ENCODE peak calls at places on chromosomes 16 and 17, in four cellular contexts. M, O, C and K are unnamed samples.

GRCh38 chr17:17900615-17901520 is 64.1 kb upstream of the SREBF1 start:
- DNase-seq in M (peak), O (no peak), C (peak), K (peak)

GRCh38 chr17:32590974-32591373 is 104.2 kb downstream of the CDK5R1 start:
- DNase-seq in M (no peak), O (no peak), C (no peak), K (no peak)

GRCh38 chr16:30874244-30874820 is 19.5 kb downstream of the BCL7C start:
- DNase-seq in C (no peak), M (no peak), O (no peak), K (peak)

GRCh38 chr16:15770512-15770911 is 86.3 kb downstream of the MYH11 start:
- DNase-seq in M (no peak), C (no peak), O (no peak), K (no peak)

GRCh38 chr17:45649796-45650195 is 134.3 kb upstream of the CRHR1 start:
- DNase-seq in M (no peak), O (no peak), C (no peak), K (no peak)

GRCh38 chr17:2511138-2511461 is 588 bp downstream of the METTL16 start:
- DNase-seq in C (no peak), O (no peak), M (no peak), K (no peak)

GRCh38 chr17:35942588-35943186 is 826 bp downstream of the LYZL6 start:
- DNase-seq in C (no peak), O (no peak), M (no peak), K (no peak)

GRCh38 chr17:250487-251300 is 69.2 kb upstream of the DOC2B start:
- DNase-seq in C (peak), M (no peak), O (no peak), K (peak)

GRCh38 chr17:82650723-82651122 is 2.5 kb upstream of the WDR45B start:
- DNase-seq in C (no peak), M (no peak), O (no peak), K (no peak)

GRCh38 chr17:74631468-74632195 is 8.1 kb upstream of the CD300E start:
- DNase-seq in C (no peak), M (peak), O (peak), K (no peak)

GRCh38 chr16:50272111-50272571 is 5.8 kb downstream of the ADCY7 start:
- DNase-seq in C (no peak), O (peak), M (no peak), K (peak)

GRCh38 chr16:49704586-49705155 is 151.2 kb downstream of the ZNF423 start:
- DNase-seq in M (no peak), O (no peak), C (no peak), K (no peak)

GRCh38 chr17:7356072-7356549 is 1.2 kb downstream of the TMEM95 start:
- DNase-seq in M (peak), O (peak), C (peak), K (peak)

GRCh38 chr17:57125866-57126265 is 40.8 kb downstream of the AKAP1 start:
- DNase-seq in O (no peak), C (no peak), M (no peak), K (no peak)

GRCh38 chr16:1310832-1311200 is 1.4 kb downstream of the UBE2I start:
- DNase-seq in O (peak), M (peak), C (no peak), K (no peak)

GRCh38 chr17:42531455-42532354 is 4.3 kb upstream of the NAGLU start:
- DNase-seq in C (peak), O (peak), M (peak), K (peak)

GRCh38 chr17:80842456-80843053 is 149.1 kb upstream of the CHMP6 start:
- DNase-seq in M (no peak), O (no peak), C (no peak), K (no peak)

GRCh38 chr16:55116165-55116894 is 185.7 kb downstream of the IRX5 start:
- DNase-seq in M (peak), O (no peak), C (no peak), K (no peak)

GRCh38 chr16:19601083-19601976 is 45.8 kb downstream of the VPS35L start:
- DNase-seq in M (peak), C (no peak), O (peak), K (no peak)

GRCh38 chr16:24890746-24891145 is 45.0 kb downstream of the SLC5A11 start:
- DNase-seq in O (no peak), M (no peak), C (no peak), K (no peak)

GRCh38 chr16:56558024-56558747 is 6.7 kb upstream of the MT4 start:
- DNase-seq in M (peak), O (no peak), C (no peak), K (no peak)

GRCh38 chr17:28975031-28975430 is 23.7 kb upstream of the PHF12 start:
- DNase-seq in C (no peak), O (no peak), M (no peak), K (no peak)

GRCh38 chr17:81128774-81129173 is 36.5 kb upstream of the PVALEF start:
- DNase-seq in M (no peak), C (no peak), O (no peak), K (no peak)

GRCh38 chr17:82967268-82968032 is 112.0 kb upstream of the METRNL start:
- DNase-seq in C (no peak), O (no peak), M (no peak), K (no peak)

GRCh38 chr16:7333326-7333725 is 681 bp downstream of the RBFOX1 start:
- DNase-seq in C (no peak), M (no peak), O (no peak), K (no peak)

GRCh38 chr17:2592974-2593845 is at the start of gene PAFAH1B1:
- DNase-seq in M (peak), O (peak), C (peak), K (peak)

GRCh38 chr17:75832164-75832651 is 12.0 kb downstream of the UNC13D start:
- DNase-seq in C (no peak), O (no peak), M (no peak), K (no peak)

GRCh38 chr17:11950771-11951519 is 46.3 kb downstream of the ZNF18 start:
- DNase-seq in C (no peak), M (no peak), O (no peak), K (no peak)

GRCh38 chr16:19520861-19521331 is 1.0 kb downstream of the GDE1 start:
- DNase-seq in M (peak), C (no peak), O (no peak), K (no peak)

GRCh38 chr17:81043725-81044427 is 8.9 kb downstream of the BAIAP2 start:
- DNase-seq in O (peak), M (no peak), C (no peak), K (no peak)

GRCh38 chr16:19415461-19415860 is 2.2 kb upstream of the TMC5 start:
- DNase-seq in M (no peak), C (no peak), O (no peak), K (no peak)

GRCh38 chr16:64864232-64864803 is 257.5 kb downstream of the CDH11 start:
- DNase-seq in O (no peak), C (no peak), M (peak), K (no peak)

GRCh38 chr16:85615014-85615851 is 2.1 kb downstream of the GSE1 start:
- DNase-seq in O (peak), M (no peak), C (peak), K (no peak)

GRCh38 chr16:4494746-4495490 is 18.7 kb downstream of the HMOX2 start:
- DNase-seq in C (no peak), O (no peak), M (peak), K (peak)

GRCh38 chr16:89646906-89647305 is 10.6 kb downstream of the CHMP1A start:
- DNase-seq in C (no peak), M (no peak), O (no peak), K (no peak)

GRCh38 chr16:18832021-18832420 is 30.7 kb upstream of the ARL6IP1 start:
- DNase-seq in C (no peak), O (no peak), M (no peak), K (no peak)

GRCh38 chr17:34251186-34251585 is 3.9 kb upstream of the CCL2 start:
- DNase-seq in M (no peak), C (no peak), O (no peak), K (no peak)

GRCh38 chr17:34249497-34249877 is 5.6 kb upstream of the CCL2 start:
- DNase-seq in M (no peak), O (no peak), C (no peak), K (peak)

GRCh38 chr17:34246436-34246835 is 8.6 kb upstream of the CCL2 start:
- DNase-seq in C (no peak), O (no peak), M (no peak), K (no peak)

GRCh38 chr17:34246872-34247271 is 8.2 kb upstream of the CCL2 start:
- DNase-seq in C (no peak), O (no peak), M (no peak), K (no peak)

GRCh38 chr17:34248807-34249496 is 6.1 kb upstream of the CCL2 start:
- DNase-seq in O (no peak), M (no peak), C (no peak), K (no peak)
- H3K4me3 ChIP-seq in O (no peak), M (no peak), C (no peak), K (no peak)

GRCh38 chr17:64505320-64506200 is 529 bp downstream of the DDX5 start:
- DNase-seq in O (peak), C (peak), M (peak), K (peak)

GRCh38 chr17:64502809-64503208 is 3.3 kb downstream of the DDX5 start:
- DNase-seq in C (no peak), O (no peak), M (no peak), K (no peak)

GRCh38 chr17:64503341-64503740 is 2.7 kb downstream of the DDX5 start:
- DNase-seq in C (no peak), O (no peak), M (no peak), K (no peak)

GRCh38 chr17:64504769-64505319 is 1.2 kb downstream of the DDX5 start:
- DNase-seq in M (peak), O (no peak), C (no peak), K (no peak)

GRCh38 chr17:64503821-64504768 is 2.0 kb downstream of the DDX5 start:
- DNase-seq in M (peak), C (no peak), O (no peak), K (no peak)
- H3K4me3 ChIP-seq in M (peak), C (peak), O (peak), K (peak)

GRCh38 chr17:21376835-21377690 is 906 bp downstream of the KCNJ12 start:
- DNase-seq in O (peak), C (no peak), M (peak), K (no peak)
- H3K4me3 ChIP-seq in O (peak), C (peak), M (peak), K (peak)

GRCh38 chr16:27304102-27304501 is 9.7 kb upstream of the IL4R start:
- DNase-seq in O (no peak), M (no peak), C (no peak), K (no peak)

GRCh38 chr16:27301236-27301861 is 12.4 kb upstream of the IL4R start:
- DNase-seq in C (no peak), O (no peak), M (no peak), K (no peak)

GRCh38 chr16:27304881-27305280 is 8.9 kb upstream of the IL4R start:
- DNase-seq in M (no peak), C (no peak), O (no peak), K (no peak)

GRCh38 chr16:27303256-27304100 is 10.3 kb upstream of the IL4R start:
- DNase-seq in M (no peak), O (no peak), C (no peak), K (no peak)

DNA sequence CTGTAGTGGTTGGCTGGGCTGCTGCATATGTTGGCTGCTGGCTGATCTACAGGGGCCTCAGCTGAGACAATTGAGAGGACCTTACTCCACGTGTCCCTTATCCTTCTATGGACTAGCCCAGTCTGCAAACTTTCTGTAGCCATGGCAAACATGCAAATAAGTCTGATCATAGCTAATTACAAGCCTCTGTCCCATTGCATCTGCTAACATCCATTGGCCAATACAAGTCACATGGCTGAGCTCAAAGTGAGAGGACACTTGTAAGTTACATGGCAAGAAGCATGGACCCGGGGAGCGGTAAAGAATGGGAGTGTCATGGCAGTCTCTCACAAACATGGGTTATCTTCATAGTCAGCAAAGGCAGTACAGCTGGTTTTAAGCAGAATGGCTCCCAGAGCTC is 11.6 kb upstream of the IL4R start:
- DNase-seq in O (no peak), C (no peak), M (no peak), K (no peak)
- H3K4me3 ChIP-seq in O (no peak), C (no peak), M (no peak), K (no peak)

DNA sequence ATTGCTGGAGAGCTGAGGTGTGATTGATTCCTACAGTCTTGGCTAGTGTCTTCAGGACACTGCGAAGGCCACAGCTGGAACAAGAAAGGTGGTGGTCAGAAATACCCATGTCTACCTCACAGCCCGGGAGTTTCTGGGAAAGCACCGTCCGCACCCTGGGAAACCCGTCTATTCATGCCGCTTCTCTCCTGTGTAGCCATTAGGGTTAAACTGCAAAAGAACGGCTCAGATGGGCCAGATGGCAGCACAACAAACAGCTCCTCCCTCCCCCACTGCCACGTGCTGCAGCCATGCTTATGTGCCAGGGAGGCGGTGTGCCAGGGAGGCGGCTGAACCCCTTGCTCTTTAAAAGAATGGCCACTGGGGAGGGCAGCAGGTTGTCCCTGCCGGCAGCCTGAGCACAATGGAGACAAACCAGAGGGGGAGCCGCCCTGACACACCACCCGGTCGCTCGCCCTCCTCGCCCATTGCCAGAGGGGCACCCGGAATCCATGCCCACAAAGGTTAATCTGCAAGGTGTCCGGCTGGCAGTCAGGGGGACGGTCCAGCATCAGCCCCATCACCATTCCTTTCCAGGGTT is 65.2 kb downstream of the CYTH1 start:
- DNase-seq in C (peak), M (peak), O (peak), K (peak)
- H3K4me3 ChIP-seq in C (peak), M (peak), O (no peak), K (peak)

GRCh38 chr16:68284847-68285246 is 20.5 kb downstream of the SLC7A6 start:
- DNase-seq in C (no peak), M (no peak), O (no peak), K (no peak)

GRCh38 chr16:68282064-68282452 is 17.7 kb downstream of the SLC7A6 start:
- DNase-seq in M (no peak), O (no peak), C (no peak), K (no peak)

GRCh38 chr16:68281368-68282063 is 17.2 kb downstream of the SLC7A6 start:
- DNase-seq in O (no peak), M (no peak), C (no peak), K (no peak)

GRCh38 chr16:68283840-68284595 is 19.7 kb downstream of the SLC7A6 start:
- DNase-seq in M (peak), O (no peak), C (no peak), K (no peak)

DNA sequence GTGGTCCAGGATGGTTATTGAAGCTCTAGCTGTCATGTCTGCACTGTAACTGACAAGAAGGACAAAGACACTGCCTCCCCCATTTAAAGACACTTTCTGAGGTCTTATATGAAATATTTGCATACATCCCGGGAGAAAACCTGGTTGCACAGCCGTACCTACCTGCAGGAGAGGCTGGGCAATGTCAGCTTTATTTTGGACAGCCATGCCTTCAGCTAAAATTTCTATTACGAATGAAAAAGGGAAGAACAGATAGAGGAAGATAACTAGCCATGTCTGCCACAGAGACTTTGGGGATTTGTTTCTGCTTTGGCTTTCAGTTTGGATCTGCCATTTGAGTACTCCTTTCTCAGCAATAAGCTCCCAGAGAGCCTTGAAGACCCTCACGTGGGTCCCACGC is 19.0 kb downstream of the SLC7A6 start:
- DNase-seq in C (no peak), M (no peak), O (no peak), K (no peak)
- H3K4me3 ChIP-seq in C (no peak), M (no peak), O (no peak), K (no peak)

GRCh38 chr16:71547168-71547567 is 20.9 kb downstream of the CHST4 start:
- DNase-seq in M (no peak), O (no peak), C (no peak), K (no peak)
- H3K4me3 ChIP-seq in M (no peak), O (no peak), C (no peak), K (no peak)

DNA sequence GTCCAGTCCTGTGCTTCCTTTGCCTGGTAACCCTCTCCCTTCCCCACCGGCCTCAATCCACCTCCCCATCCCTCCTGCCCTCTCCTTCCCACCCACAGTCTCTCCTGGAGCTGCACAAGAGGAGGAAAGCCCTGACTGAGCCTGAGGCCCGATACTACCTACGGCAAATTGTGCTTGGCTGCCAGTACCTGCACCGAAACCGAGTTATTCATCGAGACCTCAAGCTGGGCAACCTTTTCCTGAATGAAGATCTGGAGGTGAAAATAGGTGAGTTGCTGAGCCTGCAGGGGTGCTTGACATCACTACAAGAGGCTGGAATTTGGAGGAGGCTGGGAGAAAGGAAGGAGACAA is 1.3 kb downstream of the PLK1 start:
- DNase-seq in O (peak), C (no peak), M (no peak), K (no peak)
- H3K4me3 ChIP-seq in O (peak), C (no peak), M (no peak), K (no peak)

DNA sequence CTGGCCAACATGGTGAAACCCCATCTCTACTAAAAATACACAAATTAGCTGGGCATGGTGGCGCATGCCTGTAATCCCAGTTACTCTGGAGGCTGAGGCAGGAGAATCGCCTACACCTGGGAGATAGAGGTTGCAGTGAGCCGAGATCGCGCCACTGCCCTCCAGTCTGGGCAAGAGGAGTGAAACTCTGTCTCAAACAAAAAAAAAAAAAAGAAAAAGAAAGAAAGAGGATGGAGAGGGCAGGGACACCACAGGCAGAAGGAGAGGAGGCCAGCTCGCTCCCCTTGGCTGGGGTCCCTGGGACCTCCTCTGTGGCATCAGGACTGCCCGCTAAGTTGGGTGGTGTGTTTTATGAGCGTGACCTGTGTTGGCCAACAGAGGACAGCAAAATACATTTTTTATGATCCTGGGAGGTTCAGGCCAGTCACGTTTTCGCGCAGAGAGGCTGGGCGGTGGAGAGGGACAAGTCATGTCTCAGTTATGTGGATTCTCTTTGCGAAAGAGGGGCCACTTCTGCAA is 229.6 kb downstream of the MRTFB start:
- DNase-seq in C (peak), O (peak), M (peak), K (peak)
- H3K4me3 ChIP-seq in C (peak), O (no peak), M (no peak), K (no peak)

DNA sequence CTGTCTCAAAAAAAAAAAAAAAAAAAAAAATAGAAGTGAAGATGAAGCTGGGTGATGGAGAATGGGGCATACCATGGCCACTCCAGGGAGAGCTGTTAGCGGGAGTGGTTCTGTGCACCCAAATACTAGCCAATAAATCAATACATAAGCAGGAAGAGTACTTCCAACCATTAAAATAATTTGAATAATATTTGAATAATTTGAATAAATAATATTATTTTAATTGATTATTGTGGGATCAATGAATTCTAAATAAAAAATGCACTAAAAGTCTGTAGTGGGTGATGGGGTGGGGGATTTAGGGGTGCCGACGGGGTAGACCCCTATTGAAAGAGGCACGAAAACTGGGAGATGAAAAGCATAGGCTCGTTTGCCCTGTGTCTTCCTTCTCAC is 41.4 kb upstream of the CMIP start:
- DNase-seq in M (no peak), C (no peak), O (no peak), K (peak)
- H3K4me3 ChIP-seq in M (no peak), C (peak), O (no peak), K (no peak)